ENCODE peak calls at places on chromosomes 11 and 22, in seven cellular contexts. One of them, this sample, is unnamed. For H3K4me1, the result is how much of the 10 kb centered on the place peaks cover.

GRCh38 chr11:28701760-28702449 is 593.7 kb downstream of the METTL15 start:
- DNase-seq in left ventricle myocardium inferior: no peak
- DNase-seq in right cardiac atrium: no peak
- DNase-seq in heart right ventricle: no peak
- DNase-seq in SJSA1: peak
- DNase-seq in body of pancreas: no peak
- DNase-seq in PC-9: peak
- DNase-seq in this sample: no peak

GRCh38 chr11:128492903-128493569 is 94.3 kb downstream of the ETS1 start:
- DNase-seq in left ventricle myocardium inferior: no peak
- DNase-seq in right cardiac atrium: no peak
- DNase-seq in heart right ventricle: no peak
- DNase-seq in SJSA1: no peak
- DNase-seq in body of pancreas: no peak
- DNase-seq in PC-9: no peak
- DNase-seq in this sample: no peak

GRCh38 chr22:24951942-24952836 is at the start of gene KIAA1671:
- DNase-seq in left ventricle myocardium inferior: peak
- DNase-seq in right cardiac atrium: peak
- DNase-seq in heart right ventricle: peak
- DNase-seq in SJSA1: peak
- DNase-seq in body of pancreas: peak
- DNase-seq in PC-9: peak
- DNase-seq in this sample: peak

GRCh38 chr11:61290905-61291690 is 4.0 kb downstream of the VWCE start:
- DNase-seq in left ventricle myocardium inferior: no peak
- DNase-seq in right cardiac atrium: no peak
- DNase-seq in heart right ventricle: no peak
- DNase-seq in SJSA1: no peak
- DNase-seq in body of pancreas: no peak
- DNase-seq in PC-9: no peak
- DNase-seq in this sample: no peak

GRCh38 chr22:39962071-39962470 is 1.9 kb downstream of the TMA7B start:
- DNase-seq in left ventricle myocardium inferior: no peak
- DNase-seq in right cardiac atrium: no peak
- DNase-seq in heart right ventricle: no peak
- DNase-seq in SJSA1: peak
- DNase-seq in body of pancreas: no peak
- DNase-seq in PC-9: no peak
- DNase-seq in this sample: no peak

GRCh38 chr11:3614742-3615171 is 27.0 kb downstream of the ART5 start:
- DNase-seq in left ventricle myocardium inferior: no peak
- DNase-seq in right cardiac atrium: peak
- DNase-seq in heart right ventricle: no peak
- DNase-seq in SJSA1: no peak
- DNase-seq in body of pancreas: no peak
- DNase-seq in PC-9: no peak
- DNase-seq in this sample: peak

GRCh38 chr11:130585545-130585944 is 137.1 kb downstream of the ADAMTS15 start:
- DNase-seq in left ventricle myocardium inferior: no peak
- DNase-seq in right cardiac atrium: peak
- DNase-seq in heart right ventricle: no peak
- DNase-seq in SJSA1: no peak
- DNase-seq in body of pancreas: no peak
- DNase-seq in PC-9: peak
- DNase-seq in this sample: no peak

GRCh38 chr11:81869337-81870065 is 864.2 kb downstream of the FAM181B start:
- DNase-seq in left ventricle myocardium inferior: no peak
- DNase-seq in right cardiac atrium: no peak
- DNase-seq in heart right ventricle: no peak
- DNase-seq in SJSA1: no peak
- DNase-seq in body of pancreas: no peak
- DNase-seq in PC-9: no peak
- DNase-seq in this sample: no peak

GRCh38 chr11:100403817-100404216 is 283.3 kb upstream of the ARHGAP42 start:
- DNase-seq in left ventricle myocardium inferior: no peak
- DNase-seq in right cardiac atrium: no peak
- DNase-seq in heart right ventricle: no peak
- DNase-seq in SJSA1: peak
- DNase-seq in body of pancreas: no peak
- DNase-seq in PC-9: no peak
- DNase-seq in this sample: no peak

GRCh38 chr11:36073411-36074203 is 129.7 kb downstream of the LDLRAD3 start:
- DNase-seq in left ventricle myocardium inferior: peak
- DNase-seq in right cardiac atrium: peak
- DNase-seq in heart right ventricle: peak
- DNase-seq in SJSA1: no peak
- DNase-seq in body of pancreas: no peak
- DNase-seq in PC-9: no peak
- DNase-seq in this sample: peak

GRCh38 chr11:62077136-62077535 is 46.7 kb upstream of the INCENP start:
- DNase-seq in left ventricle myocardium inferior: no peak
- DNase-seq in right cardiac atrium: no peak
- DNase-seq in heart right ventricle: no peak
- DNase-seq in SJSA1: no peak
- DNase-seq in body of pancreas: no peak
- DNase-seq in PC-9: no peak
- DNase-seq in this sample: no peak

GRCh38 chr11:65150513-65151271 is 16.4 kb upstream of the SYVN1 start:
- DNase-seq in left ventricle myocardium inferior: peak
- DNase-seq in right cardiac atrium: peak
- DNase-seq in heart right ventricle: peak
- DNase-seq in SJSA1: peak
- DNase-seq in body of pancreas: peak
- DNase-seq in PC-9: peak
- DNase-seq in this sample: peak

DNA sequence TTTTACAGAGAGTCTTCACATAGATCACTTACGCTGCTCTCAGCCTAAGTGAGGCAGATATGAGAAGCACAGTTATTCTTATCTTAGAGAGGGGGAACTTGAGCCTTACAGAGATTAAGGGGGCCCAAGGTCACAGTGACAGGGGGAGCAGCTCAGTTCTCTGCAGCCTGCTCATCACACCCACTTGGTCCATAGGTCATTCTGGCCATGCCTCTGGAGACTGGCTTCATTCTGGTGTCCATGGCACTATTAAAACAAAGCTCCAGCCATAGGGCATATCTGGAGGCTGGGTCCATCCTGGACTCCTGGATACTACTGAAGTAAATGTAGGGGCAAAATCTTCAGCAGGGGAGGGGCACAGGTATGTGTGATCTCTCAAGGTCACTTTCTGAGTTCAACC is 5.9 kb downstream of the SLC5A4 start:
- DNase-seq in left ventricle myocardium inferior: no peak
- DNase-seq in right cardiac atrium: no peak
- DNase-seq in heart right ventricle: no peak
- DNase-seq in SJSA1: no peak
- DNase-seq in body of pancreas: no peak
- DNase-seq in PC-9: no peak
- DNase-seq in this sample: no peak
- H3K4me1 ChIP-seq in left ventricle myocardium inferior: under half
- H3K4me1 ChIP-seq in right cardiac atrium: under half
- H3K4me1 ChIP-seq in heart right ventricle: under half
- H3K4me1 ChIP-seq in SJSA1: under half
- H3K4me1 ChIP-seq in body of pancreas: under half
- H3K4me1 ChIP-seq in PC-9: under half
- H3K4me1 ChIP-seq in this sample: under half

GRCh38 chr22:31814942-31815341 is 61.1 kb downstream of the DEPDC5 start:
- DNase-seq in left ventricle myocardium inferior: no peak
- DNase-seq in right cardiac atrium: no peak
- DNase-seq in heart right ventricle: no peak
- DNase-seq in SJSA1: no peak
- DNase-seq in body of pancreas: no peak
- DNase-seq in PC-9: no peak
- DNase-seq in this sample: no peak
- H3K4me1 ChIP-seq in left ventricle myocardium inferior: under half
- H3K4me1 ChIP-seq in right cardiac atrium: under half
- H3K4me1 ChIP-seq in heart right ventricle: under half
- H3K4me1 ChIP-seq in SJSA1: under half
- H3K4me1 ChIP-seq in body of pancreas: under half
- H3K4me1 ChIP-seq in PC-9: under half
- H3K4me1 ChIP-seq in this sample: under half

DNA sequence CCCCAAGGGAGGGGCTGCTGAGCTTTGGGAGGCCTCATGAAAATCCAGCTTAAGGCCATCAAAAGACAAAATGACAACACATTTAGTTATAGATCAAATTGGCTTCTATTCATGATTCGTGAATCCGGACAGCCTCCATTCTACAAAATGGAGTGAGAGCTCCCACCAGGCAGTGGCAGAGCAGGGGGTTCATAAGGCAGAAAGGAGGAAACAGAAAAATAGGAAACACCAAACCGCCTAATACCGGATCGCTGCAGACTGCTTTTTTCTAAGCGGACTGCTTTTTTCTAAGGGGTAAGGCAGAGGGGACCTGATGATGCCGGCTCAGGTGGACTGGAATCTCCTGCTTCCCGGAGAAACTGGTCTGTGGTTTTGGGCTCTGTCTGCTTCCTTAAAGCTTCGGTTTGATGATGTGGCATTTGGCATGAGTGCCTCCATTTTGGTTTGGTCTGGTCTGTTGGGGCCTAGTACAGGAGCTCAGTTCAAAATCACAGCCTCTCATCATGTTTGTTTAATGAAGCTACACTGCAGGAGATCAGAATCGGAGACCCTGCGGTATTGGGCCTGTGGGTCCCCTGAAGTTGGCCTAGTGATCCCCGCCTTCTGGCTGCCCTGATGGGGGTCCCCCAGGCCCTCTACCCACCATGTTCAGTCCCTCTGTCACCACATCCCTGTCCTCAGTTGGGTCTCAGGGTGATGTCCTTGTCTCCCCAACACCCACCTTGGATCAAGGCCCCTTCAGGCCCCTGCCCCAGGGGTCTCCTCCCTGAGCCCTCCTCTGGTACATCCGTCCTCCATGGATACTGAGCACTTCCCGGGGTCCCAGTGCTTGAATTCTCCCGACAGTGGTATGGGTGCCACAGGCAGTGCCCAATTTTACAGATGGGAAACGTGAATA is 1.2 kb downstream of the ALDH3B1 start:
- DNase-seq in left ventricle myocardium inferior: no peak
- DNase-seq in right cardiac atrium: peak
- DNase-seq in heart right ventricle: peak
- DNase-seq in SJSA1: no peak
- DNase-seq in body of pancreas: no peak
- DNase-seq in PC-9: peak
- DNase-seq in this sample: no peak
- H3K4me1 ChIP-seq in left ventricle myocardium inferior: under half
- H3K4me1 ChIP-seq in right cardiac atrium: under half
- H3K4me1 ChIP-seq in heart right ventricle: under half
- H3K4me1 ChIP-seq in SJSA1: half or more
- H3K4me1 ChIP-seq in body of pancreas: half or more
- H3K4me1 ChIP-seq in PC-9: half or more
- H3K4me1 ChIP-seq in this sample: under half

DNA sequence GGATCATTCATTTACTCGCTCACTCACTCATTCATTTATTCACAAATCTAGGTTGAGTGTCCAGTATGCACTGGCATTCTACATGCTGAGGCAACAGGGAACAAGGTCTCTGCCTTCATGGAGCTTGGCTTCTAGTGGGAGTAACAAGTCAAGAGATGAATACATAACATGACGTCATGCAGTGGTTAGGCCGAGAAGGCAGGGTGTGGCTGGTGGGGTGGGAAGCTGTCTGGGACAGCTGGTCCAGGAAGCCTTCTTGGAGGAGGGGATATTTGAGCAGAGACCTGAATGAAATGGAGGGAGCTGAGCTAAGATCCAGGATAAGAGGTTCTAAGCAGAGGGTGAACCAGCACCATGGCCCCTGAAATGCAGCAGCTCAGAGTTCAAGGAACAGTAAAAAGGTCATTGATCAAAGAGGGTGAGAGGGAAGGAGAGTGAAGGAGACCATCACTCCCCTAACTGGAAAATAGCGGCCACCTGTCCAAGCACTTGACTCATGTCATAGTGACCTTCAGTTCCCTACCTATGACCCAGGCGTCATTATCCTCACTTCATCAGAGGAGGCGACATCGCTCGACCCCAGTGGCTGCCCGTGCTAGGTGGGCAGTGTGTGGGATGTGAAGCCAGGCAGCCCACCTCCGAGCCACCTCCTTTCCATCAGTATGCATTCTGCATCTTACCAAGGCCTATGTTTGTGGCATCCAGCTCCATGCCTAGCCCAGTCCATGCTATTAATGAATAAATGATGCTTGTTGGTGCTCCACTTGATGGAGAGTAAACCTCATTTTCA is 105.0 kb downstream of the TSPAN18 start:
- DNase-seq in left ventricle myocardium inferior: no peak
- DNase-seq in right cardiac atrium: no peak
- DNase-seq in heart right ventricle: no peak
- DNase-seq in SJSA1: no peak
- DNase-seq in body of pancreas: no peak
- DNase-seq in PC-9: no peak
- DNase-seq in this sample: no peak
- H3K4me1 ChIP-seq in left ventricle myocardium inferior: half or more
- H3K4me1 ChIP-seq in right cardiac atrium: under half
- H3K4me1 ChIP-seq in heart right ventricle: under half
- H3K4me1 ChIP-seq in SJSA1: under half
- H3K4me1 ChIP-seq in body of pancreas: under half
- H3K4me1 ChIP-seq in PC-9: under half
- H3K4me1 ChIP-seq in this sample: under half

GRCh38 chr11:12807621-12808020 is 133.4 kb downstream of the TEAD1 start:
- DNase-seq in left ventricle myocardium inferior: no peak
- DNase-seq in right cardiac atrium: no peak
- DNase-seq in heart right ventricle: no peak
- DNase-seq in SJSA1: no peak
- DNase-seq in body of pancreas: no peak
- DNase-seq in PC-9: no peak
- DNase-seq in this sample: no peak

GRCh38 chr11:12802418-12803085 is 128.3 kb downstream of the TEAD1 start:
- DNase-seq in left ventricle myocardium inferior: no peak
- DNase-seq in right cardiac atrium: peak
- DNase-seq in heart right ventricle: peak
- DNase-seq in SJSA1: peak
- DNase-seq in body of pancreas: peak
- DNase-seq in PC-9: peak
- DNase-seq in this sample: no peak

GRCh38 chr11:12803086-12803826 is 129.0 kb downstream of the TEAD1 start:
- DNase-seq in left ventricle myocardium inferior: no peak
- DNase-seq in right cardiac atrium: no peak
- DNase-seq in heart right ventricle: no peak
- DNase-seq in SJSA1: no peak
- DNase-seq in body of pancreas: no peak
- DNase-seq in PC-9: peak
- DNase-seq in this sample: no peak

GRCh38 chr11:12808519-12808918 is 134.3 kb downstream of the TEAD1 start:
- DNase-seq in left ventricle myocardium inferior: no peak
- DNase-seq in right cardiac atrium: no peak
- DNase-seq in heart right ventricle: no peak
- DNase-seq in SJSA1: no peak
- DNase-seq in body of pancreas: no peak
- DNase-seq in PC-9: no peak
- DNase-seq in this sample: no peak

GRCh38 chr11:12806113-12806512 is 131.9 kb downstream of the TEAD1 start:
- DNase-seq in left ventricle myocardium inferior: no peak
- DNase-seq in right cardiac atrium: no peak
- DNase-seq in heart right ventricle: no peak
- DNase-seq in SJSA1: no peak
- DNase-seq in body of pancreas: no peak
- DNase-seq in PC-9: peak
- DNase-seq in this sample: peak
- H3K4me1 ChIP-seq in left ventricle myocardium inferior: half or more
- H3K4me1 ChIP-seq in right cardiac atrium: under half
- H3K4me1 ChIP-seq in heart right ventricle: under half
- H3K4me1 ChIP-seq in SJSA1: half or more
- H3K4me1 ChIP-seq in body of pancreas: half or more
- H3K4me1 ChIP-seq in PC-9: half or more
- H3K4me1 ChIP-seq in this sample: half or more